ENCODE peak calls at places on chromosomes 16 and 17, in eight cellular contexts. X is DND-41, D is stomach, B is uterus, O is body of pancreas, G is left ventricle myocardium inferior, U is lower leg skin, H is tibial artery. N is an unnamed sample.

GRCh38 chr16:8962393-8963009 is 1.2 kb downstream of the USP7 start:
- DNase-seq in X (peak), D (peak), B (no peak), O (peak), G (no peak), U (no peak), H (no peak), N (peak)

GRCh38 chr16:27108826-27109665 is 42.3 kb downstream of the C16orf82 start:
- DNase-seq in X (no peak), D (no peak), B (no peak), O (no peak), G (no peak), U (peak), H (peak), N (no peak)

GRCh38 chr16:75486014-75486404 is 9.2 kb downstream of the CHST6 start:
- DNase-seq in X (peak), D (no peak), B (no peak), O (no peak), G (no peak), U (no peak), H (no peak), N (peak)

GRCh38 chr17:74417178-74418045 is 14.5 kb upstream of the GPRC5C start:
- DNase-seq in X (no peak), D (peak), B (no peak), O (peak), G (no peak), U (no peak), H (no peak), N (peak)

GRCh38 chr17:2214887-2215615 is 88.5 kb downstream of the SMG6 start:
- DNase-seq in X (peak), D (no peak), B (peak), O (peak), G (peak), U (no peak), H (no peak), N (no peak)

GRCh38 chr16:55703003-55704001 is 47.5 kb downstream of the SLC6A2 start:
- DNase-seq in X (peak), D (no peak), B (no peak), O (peak), G (no peak), U (peak), H (no peak), N (peak)

GRCh38 chr16:70433456-70434103 is 5.3 kb downstream of the ST3GAL2 start:
- DNase-seq in X (no peak), D (no peak), B (peak), O (peak), G (peak), U (no peak), H (peak), N (no peak)

GRCh38 chr16:19785512-19786130 is 67.5 kb downstream of the IQCK start:
- DNase-seq in X (no peak), D (no peak), B (no peak), O (no peak), G (no peak), U (no peak), H (no peak), N (no peak)

GRCh38 chr17:6361733-6362132 is 73.2 kb downstream of the AIPL1 start:
- DNase-seq in X (peak), D (no peak), B (no peak), O (no peak), G (no peak), U (no peak), H (no peak), N (no peak)

GRCh38 chr17:304461-304860 is 48.1 kb downstream of the RPH3AL start:
- DNase-seq in X (no peak), D (no peak), B (no peak), O (peak), G (no peak), U (no peak), H (no peak), N (no peak)

GRCh38 chr16:76277099-76278030 is at the start of gene CNTNAP4:
- DNase-seq in X (no peak), D (no peak), B (no peak), O (peak), G (no peak), U (peak), H (no peak), N (no peak)

GRCh38 chr16:85033153-85033552 is 5.6 kb downstream of the KIAA0513 start:
- DNase-seq in X (no peak), D (no peak), B (no peak), O (no peak), G (no peak), U (no peak), H (no peak), N (no peak)

GRCh38 chr16:85276258-85276657 is 164.0 kb upstream of the CIBAR2 start:
- DNase-seq in X (no peak), D (no peak), B (no peak), O (no peak), G (no peak), U (no peak), H (no peak), N (no peak)

GRCh38 chr16:23952128-23953041 is 116.6 kb downstream of the PRKCB start:
- DNase-seq in X (peak), D (no peak), B (peak), O (no peak), G (no peak), U (peak), H (no peak), N (no peak)

GRCh38 chr17:78727057-78727456 is 55.0 kb downstream of the CYTH1 start:
- DNase-seq in X (no peak), D (no peak), B (no peak), O (no peak), G (no peak), U (no peak), H (no peak), N (no peak)

GRCh38 chr17:20203021-20203420 is 193.9 kb downstream of the SPECC1 start:
- DNase-seq in X (no peak), D (no peak), B (no peak), O (no peak), G (no peak), U (no peak), H (no peak), N (no peak)

GRCh38 chr16:27721548-27722265 is 171.8 kb downstream of the KATNIP start:
- DNase-seq in X (no peak), D (peak), B (peak), O (peak), G (peak), U (peak), H (peak), N (no peak)

GRCh38 chr17:55760643-55761355 is 9.9 kb downstream of the PCTP start:
- DNase-seq in X (no peak), D (no peak), B (no peak), O (no peak), G (no peak), U (no peak), H (no peak), N (no peak)

GRCh38 chr17:82887255-82888164 is 47.7 kb upstream of the ZNF750 start:
- DNase-seq in X (peak), D (no peak), B (no peak), O (no peak), G (no peak), U (no peak), H (no peak), N (no peak)

GRCh38 chr16:8646271-8646670 is 24.8 kb downstream of the METTL22 start:
- DNase-seq in X (no peak), D (no peak), B (no peak), O (no peak), G (no peak), U (no peak), H (no peak), N (no peak)

GRCh38 chr16:81997738-81998137 is 13.5 kb downstream of the SDR42E1 start:
- DNase-seq in X (no peak), D (no peak), B (peak), O (no peak), G (no peak), U (no peak), H (no peak), N (peak)

GRCh38 chr17:80228477-80228876 is 8.2 kb downstream of the SLC26A11 start:
- DNase-seq in X (no peak), D (no peak), B (no peak), O (no peak), G (no peak), U (no peak), H (no peak), N (no peak)

GRCh38 chr17:64424318-64424717 is 24.6 kb upstream of the MILR1 start:
- DNase-seq in X (no peak), D (no peak), B (no peak), O (no peak), G (no peak), U (no peak), H (no peak), N (no peak)

GRCh38 chr17:45410144-45411091 is 22.3 kb downstream of the ARHGAP27 start:
- DNase-seq in X (peak), D (no peak), B (no peak), O (no peak), G (no peak), U (no peak), H (no peak), N (no peak)

GRCh38 chr17:81947189-81947588 is at the start of gene MYADML2:
- DNase-seq in X (no peak), D (no peak), B (no peak), O (no peak), G (no peak), U (no peak), H (no peak), N (no peak)

GRCh38 chr17:66777689-66778225 is 57.2 kb upstream of the CACNG5 start:
- DNase-seq in X (no peak), D (no peak), B (no peak), O (no peak), G (no peak), U (no peak), H (no peak), N (no peak)

GRCh38 chr16:5604770-5605169 is 507.2 kb upstream of the EEF2KMT start:
- DNase-seq in X (no peak), D (no peak), B (no peak), O (no peak), G (no peak), U (no peak), H (no peak), N (peak)

GRCh38 chr17:17684901-17685774 is 3.9 kb downstream of the RAI1 start:
- DNase-seq in X (no peak), D (peak), B (peak), O (peak), G (no peak), U (no peak), H (no peak), N (no peak)

DNA sequence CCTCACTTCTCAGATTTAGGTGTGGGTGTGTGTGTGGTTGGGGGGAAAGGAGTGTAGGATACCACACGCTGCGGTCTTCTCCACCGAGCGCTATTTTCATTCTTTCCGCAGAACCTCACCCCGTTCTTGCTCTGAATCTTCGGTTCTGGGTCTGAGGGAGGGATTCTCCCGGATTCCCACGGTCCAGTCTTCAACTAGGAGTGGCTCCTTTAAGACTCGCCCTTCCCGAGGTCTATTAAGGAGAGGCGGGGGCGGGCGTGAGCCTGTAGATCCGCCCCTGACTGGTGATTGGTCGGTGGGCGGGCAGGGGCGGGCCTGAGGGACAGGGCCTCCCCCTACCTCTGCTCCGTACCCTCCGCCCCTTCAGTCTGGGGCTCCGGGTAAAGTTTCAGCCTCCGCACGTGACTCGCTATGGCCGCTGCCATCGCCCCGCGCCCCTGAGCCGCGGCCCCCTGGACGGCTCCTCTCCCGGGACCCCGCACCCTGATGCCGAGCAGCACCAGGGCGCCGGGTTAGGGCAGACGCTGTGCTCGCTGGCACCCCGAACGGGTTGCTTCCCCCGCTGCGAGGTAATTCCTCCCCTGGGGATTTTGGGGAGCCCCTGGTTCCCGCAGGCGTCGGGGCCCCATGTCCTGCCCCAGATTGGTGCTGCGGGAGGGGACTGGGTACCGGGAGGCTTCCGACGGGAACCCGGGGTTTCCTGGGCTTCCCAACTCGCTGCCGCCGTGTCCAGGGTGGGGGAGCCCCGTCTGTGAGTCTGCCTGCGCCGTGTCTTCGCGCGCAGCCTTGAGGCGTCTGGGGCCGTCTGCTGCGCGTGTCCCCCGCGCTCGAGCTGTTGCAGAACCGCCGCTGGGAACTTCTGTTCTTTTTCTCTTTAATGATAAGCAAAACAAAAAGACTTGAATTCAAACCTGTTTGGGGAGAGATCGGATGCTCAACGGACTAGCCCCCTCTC is 9.2 kb downstream of the RARA start:
- DNase-seq in X (peak), D (peak), B (peak), O (peak), G (peak), U (peak), H (peak), N (peak)
- TF ChIP-seq CTCF in X (no peak), D (no peak), B (peak), O (no peak), G (no peak), U (no peak), H (peak), N (no peak)

GRCh38 chr17:76272541-76273434 is 7.6 kb downstream of the UBALD2 start:
- DNase-seq in X (no peak), D (no peak), B (no peak), O (no peak), G (no peak), U (peak), H (no peak), N (no peak)
- TF ChIP-seq CTCF in X (no peak), D (no peak), B (no peak), O (no peak), G (no peak), U (no peak), H (no peak), N (no peak)

DNA sequence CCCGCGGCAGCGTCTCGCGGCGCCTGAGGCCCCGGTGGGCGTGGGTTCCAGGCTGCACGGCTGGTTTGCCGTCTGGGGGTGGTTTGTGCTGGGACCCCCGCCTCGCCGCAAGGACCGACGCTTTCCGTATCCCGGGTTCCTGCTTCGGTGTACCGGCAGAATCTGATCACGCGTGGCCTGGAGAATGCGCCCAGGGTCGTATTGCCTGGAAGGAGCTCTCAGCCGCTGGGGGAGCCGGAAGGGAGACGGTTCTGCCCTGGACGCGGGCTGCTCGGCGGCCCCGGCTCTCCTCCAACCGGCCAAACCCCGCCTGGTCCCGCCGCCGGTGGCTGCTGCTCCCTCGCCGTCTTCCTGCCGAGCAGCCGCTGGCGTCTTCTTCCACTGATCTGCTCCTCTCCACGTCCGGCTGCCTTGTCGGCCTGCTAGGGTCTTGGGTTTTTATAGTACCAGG is 39.8 kb downstream of the ZNF778 start:
- DNase-seq in X (no peak), D (no peak), B (no peak), O (no peak), G (no peak), U (no peak), H (no peak), N (no peak)
- TF ChIP-seq CTCF in X (no peak), D (no peak), B (no peak), O (no peak), G (no peak), U (no peak), H (no peak), N (peak)

GRCh38 chr16:57859331-57859730 is 57.0 kb upstream of the KIFC3 start:
- DNase-seq in X (peak), D (no peak), B (no peak), O (no peak), G (no peak), U (no peak), H (no peak), N (peak)
- TF ChIP-seq CTCF in X (peak), D (peak), B (no peak), O (peak), G (peak), U (no peak), H (no peak), N (no peak)

GRCh38 chr16:74449470-74449869 is 28.2 kb upstream of the CLEC18B start:
- DNase-seq in X (no peak), D (no peak), B (peak), O (no peak), G (no peak), U (no peak), H (no peak), N (no peak)
- TF ChIP-seq CTCF in X (no peak), D (no peak), B (no peak), O (no peak), G (no peak), U (no peak), H (no peak), N (no peak)

DNA sequence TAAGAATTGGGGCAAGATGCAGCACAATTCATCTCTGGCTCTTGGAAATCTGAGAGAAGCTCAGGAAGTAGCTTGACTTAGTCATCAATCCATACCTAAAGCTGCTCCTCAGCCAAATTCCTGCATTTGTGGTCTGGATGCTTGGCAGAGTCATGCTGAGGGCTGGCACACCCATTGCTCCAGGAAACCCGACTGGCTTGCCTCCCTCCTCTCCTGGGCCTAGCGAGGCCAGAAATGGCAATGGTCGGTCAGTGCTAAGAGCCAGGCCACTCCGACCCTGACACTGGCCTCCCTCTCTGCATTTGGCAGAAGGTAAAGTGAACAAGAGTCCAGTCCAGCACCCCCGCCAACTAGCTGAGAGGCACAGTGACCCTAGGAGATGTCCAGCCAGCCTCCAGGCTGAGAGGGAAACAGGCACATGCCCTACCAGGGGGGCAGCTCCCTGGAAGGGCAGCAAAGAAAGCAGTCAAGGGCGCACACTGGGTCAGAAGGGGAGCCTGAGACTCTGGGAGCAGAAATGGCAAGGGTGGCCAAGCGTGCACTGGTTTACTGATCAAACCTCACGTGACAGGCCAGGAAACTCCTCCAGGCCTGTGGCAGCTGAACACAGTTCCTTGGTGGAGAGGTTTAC is 10.0 kb downstream of the POLDIP2 start:
- DNase-seq in X (no peak), D (peak), B (no peak), O (no peak), G (no peak), U (no peak), H (no peak), N (peak)
- TF ChIP-seq CTCF in X (no peak), D (no peak), B (no peak), O (no peak), G (no peak), U (no peak), H (no peak), N (no peak)

DNA sequence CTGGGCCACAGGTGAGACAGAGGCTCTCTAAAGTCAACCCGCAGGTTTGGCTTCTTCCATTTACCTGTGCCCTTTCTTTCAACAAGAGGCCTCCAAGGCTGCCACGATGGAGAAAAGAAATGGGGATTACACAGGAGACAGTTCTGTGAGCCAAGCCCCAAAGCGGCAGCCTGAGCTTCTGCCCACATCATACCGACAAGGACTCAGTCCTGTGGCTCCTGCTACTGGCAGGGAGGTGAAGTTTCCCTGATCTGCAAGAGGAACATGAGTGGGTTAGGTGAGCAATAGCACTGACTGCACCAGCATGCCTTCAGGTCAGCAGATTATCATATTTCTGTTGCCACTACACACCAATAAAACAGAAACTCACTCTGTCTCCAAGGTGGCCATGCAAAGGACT is 800.0 kb downstream of the KCNJ18 start:
- DNase-seq in X (no peak), D (no peak), B (no peak), O (no peak), G (no peak), U (no peak), H (no peak), N (no peak)
- TF ChIP-seq CTCF in X (no peak), D (no peak), B (no peak), O (no peak), G (no peak), U (no peak), H (no peak), N (no peak)

DNA sequence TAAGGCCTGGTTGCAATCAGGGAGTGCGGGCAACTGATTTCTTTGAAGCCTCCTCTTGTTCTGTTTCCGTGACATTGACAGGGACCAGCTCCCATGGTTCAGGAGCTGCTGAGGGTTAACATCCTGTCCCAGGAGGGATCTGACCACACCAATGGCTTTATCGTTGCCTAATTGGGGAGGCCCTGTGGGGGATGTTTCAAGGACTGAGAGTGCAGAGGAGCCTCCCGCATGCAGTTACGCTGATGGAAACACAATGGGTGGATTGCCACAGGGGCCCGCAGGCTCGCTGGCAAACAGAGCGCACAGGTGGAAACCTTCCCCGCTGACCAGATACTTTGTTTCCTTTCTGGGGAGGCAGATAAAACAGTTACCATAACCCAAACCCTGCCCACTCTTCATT is 23.8 kb upstream of the ABCC1 start:
- DNase-seq in X (no peak), D (no peak), B (no peak), O (no peak), G (no peak), U (no peak), H (no peak), N (no peak)
- TF ChIP-seq CTCF in X (no peak), D (no peak), B (no peak), O (no peak), G (no peak), U (no peak), H (no peak), N (no peak)